ENCODE peak calls at places on chromosomes 7 and 10, in five cellular contexts. One of them, this sample, is unnamed.
A peak's percentile ranks its signal among the peaks of the same experiment; 100 is the strongest.

GRCh38 chr7:125136755-125137547 is 207.3 kb upstream of the POT1 start:
- DNase-seq in NCI-H69: no peak
- DNase-seq in transverse colon: no peak
- DNase-seq in stimulated activated CD8-positive, alpha-beta memory T cell treated with anti-CD3 and anti-CD28 coated beads, Interleukin-12 subunit alpha, Interleukin-12 subunit beta, amount 100 ng/mL, for 1 hour: no peak
- DNase-seq in heart left ventricle: no peak
- DNase-seq in this sample: no peak

GRCh38 chr10:75404335-75405200 is 3.0 kb upstream of the ZNF503 start:
- DNase-seq in NCI-H69: no peak
- DNase-seq in transverse colon: peak; percentile 65
- DNase-seq in stimulated activated CD8-positive, alpha-beta memory T cell treated with anti-CD3 and anti-CD28 coated beads, Interleukin-12 subunit alpha, Interleukin-12 subunit beta, amount 100 ng/mL, for 1 hour: no peak
- DNase-seq in heart left ventricle: no peak
- DNase-seq in this sample: peak; percentile 56

GRCh38 chr10:97517096-97517750 is 18.5 kb downstream of the UBTD1 start:
- DNase-seq in NCI-H69: no peak
- DNase-seq in transverse colon: no peak
- DNase-seq in stimulated activated CD8-positive, alpha-beta memory T cell treated with anti-CD3 and anti-CD28 coated beads, Interleukin-12 subunit alpha, Interleukin-12 subunit beta, amount 100 ng/mL, for 1 hour: no peak
- DNase-seq in heart left ventricle: no peak
- DNase-seq in this sample: no peak

GRCh38 chr7:93430917-93431588 is 143.5 kb downstream of the CALCR start:
- DNase-seq in NCI-H69: no peak
- DNase-seq in transverse colon: no peak
- DNase-seq in stimulated activated CD8-positive, alpha-beta memory T cell treated with anti-CD3 and anti-CD28 coated beads, Interleukin-12 subunit alpha, Interleukin-12 subunit beta, amount 100 ng/mL, for 1 hour: no peak
- DNase-seq in heart left ventricle: no peak
- DNase-seq in this sample: no peak

GRCh38 chr7:22377690-22378089 is 20.7 kb upstream of the RAPGEF5 start:
- DNase-seq in NCI-H69: no peak
- DNase-seq in transverse colon: no peak
- DNase-seq in stimulated activated CD8-positive, alpha-beta memory T cell treated with anti-CD3 and anti-CD28 coated beads, Interleukin-12 subunit alpha, Interleukin-12 subunit beta, amount 100 ng/mL, for 1 hour: no peak
- DNase-seq in heart left ventricle: no peak
- DNase-seq in this sample: no peak

GRCh38 chr7:19020711-19021110 is 96.7 kb downstream of the TWIST1 start:
- DNase-seq in NCI-H69: no peak
- DNase-seq in transverse colon: no peak
- DNase-seq in stimulated activated CD8-positive, alpha-beta memory T cell treated with anti-CD3 and anti-CD28 coated beads, Interleukin-12 subunit alpha, Interleukin-12 subunit beta, amount 100 ng/mL, for 1 hour: no peak
- DNase-seq in heart left ventricle: no peak
- DNase-seq in this sample: no peak

GRCh38 chr7:15305002-15305600 is 256.7 kb downstream of the AGMO start:
- DNase-seq in NCI-H69: peak; percentile 74
- DNase-seq in transverse colon: peak; percentile 23
- DNase-seq in stimulated activated CD8-positive, alpha-beta memory T cell treated with anti-CD3 and anti-CD28 coated beads, Interleukin-12 subunit alpha, Interleukin-12 subunit beta, amount 100 ng/mL, for 1 hour: no peak
- DNase-seq in heart left ventricle: no peak
- DNase-seq in this sample: peak; percentile 57

GRCh38 chr10:6301482-6302083 is 98.9 kb downstream of the PFKFB3 start:
- DNase-seq in NCI-H69: no peak
- DNase-seq in transverse colon: no peak
- DNase-seq in stimulated activated CD8-positive, alpha-beta memory T cell treated with anti-CD3 and anti-CD28 coated beads, Interleukin-12 subunit alpha, Interleukin-12 subunit beta, amount 100 ng/mL, for 1 hour: no peak
- DNase-seq in heart left ventricle: no peak
- DNase-seq in this sample: no peak

GRCh38 chr7:1899201-1899600 is 229.1 kb downstream of the ELFN1 start:
- DNase-seq in NCI-H69: no peak
- DNase-seq in transverse colon: no peak
- DNase-seq in stimulated activated CD8-positive, alpha-beta memory T cell treated with anti-CD3 and anti-CD28 coated beads, Interleukin-12 subunit alpha, Interleukin-12 subunit beta, amount 100 ng/mL, for 1 hour: no peak
- DNase-seq in heart left ventricle: peak; percentile 63
- DNase-seq in this sample: peak; percentile 34

GRCh38 chr10:114916653-114917052 is 21.3 kb upstream of the TRUB1 start:
- DNase-seq in NCI-H69: no peak
- DNase-seq in transverse colon: no peak
- DNase-seq in stimulated activated CD8-positive, alpha-beta memory T cell treated with anti-CD3 and anti-CD28 coated beads, Interleukin-12 subunit alpha, Interleukin-12 subunit beta, amount 100 ng/mL, for 1 hour: no peak
- DNase-seq in heart left ventricle: no peak
- DNase-seq in this sample: no peak

GRCh38 chr10:22651276-22651980 is 63.0 kb downstream of the PIP4K2A start:
- DNase-seq in NCI-H69: no peak
- DNase-seq in transverse colon: no peak
- DNase-seq in stimulated activated CD8-positive, alpha-beta memory T cell treated with anti-CD3 and anti-CD28 coated beads, Interleukin-12 subunit alpha, Interleukin-12 subunit beta, amount 100 ng/mL, for 1 hour: no peak
- DNase-seq in heart left ventricle: no peak
- DNase-seq in this sample: no peak

GRCh38 chr7:26374665-26375373 is 83.2 kb downstream of the SNX10 start:
- DNase-seq in NCI-H69: peak; percentile 53
- DNase-seq in transverse colon: no peak
- DNase-seq in stimulated activated CD8-positive, alpha-beta memory T cell treated with anti-CD3 and anti-CD28 coated beads, Interleukin-12 subunit alpha, Interleukin-12 subunit beta, amount 100 ng/mL, for 1 hour: no peak
- DNase-seq in heart left ventricle: no peak
- DNase-seq in this sample: no peak

GRCh38 chr7:67210567-67210966 is 213.9 kb downstream of the TYW1 start:
- DNase-seq in NCI-H69: no peak
- DNase-seq in transverse colon: no peak
- DNase-seq in stimulated activated CD8-positive, alpha-beta memory T cell treated with anti-CD3 and anti-CD28 coated beads, Interleukin-12 subunit alpha, Interleukin-12 subunit beta, amount 100 ng/mL, for 1 hour: no peak
- DNase-seq in heart left ventricle: no peak
- DNase-seq in this sample: no peak

GRCh38 chr10:96255569-96256335 is 15.6 kb downstream of the BLNK start:
- DNase-seq in NCI-H69: no peak
- DNase-seq in transverse colon: no peak
- DNase-seq in stimulated activated CD8-positive, alpha-beta memory T cell treated with anti-CD3 and anti-CD28 coated beads, Interleukin-12 subunit alpha, Interleukin-12 subunit beta, amount 100 ng/mL, for 1 hour: no peak
- DNase-seq in heart left ventricle: no peak
- DNase-seq in this sample: no peak

GRCh38 chr7:30530373-30530772 is 25.7 kb upstream of the GGCT start:
- DNase-seq in NCI-H69: no peak
- DNase-seq in transverse colon: no peak
- DNase-seq in stimulated activated CD8-positive, alpha-beta memory T cell treated with anti-CD3 and anti-CD28 coated beads, Interleukin-12 subunit alpha, Interleukin-12 subunit beta, amount 100 ng/mL, for 1 hour: no peak
- DNase-seq in heart left ventricle: no peak
- DNase-seq in this sample: no peak

GRCh38 chr7:127209886-127210285 is 42.9 kb downstream of the GRM8 start:
- DNase-seq in NCI-H69: no peak
- DNase-seq in transverse colon: no peak
- DNase-seq in stimulated activated CD8-positive, alpha-beta memory T cell treated with anti-CD3 and anti-CD28 coated beads, Interleukin-12 subunit alpha, Interleukin-12 subunit beta, amount 100 ng/mL, for 1 hour: no peak
- DNase-seq in heart left ventricle: no peak
- DNase-seq in this sample: no peak

This sample was measured in body of pancreas.